ENCODE peak calls at places on chromosomes 2 and 18, in five cellular contexts. One of them, this sample, is unnamed.
A peak's percentile ranks its signal among the peaks of the same experiment; 100 is the strongest.

GRCh38 chr2:236932711-236933300 is 152.9 kb upstream of the COPS8 start:
- DNase-seq in CD8-positive, alpha-beta T cell: no peak
- DNase-seq in OCI-LY7: no peak
- DNase-seq in PC-3: no peak
- DNase-seq in A549: no peak
- DNase-seq in this sample: no peak

GRCh38 chr2:2142350-2142749 is 188.7 kb downstream of the MYT1L start:
- DNase-seq in PC-3: no peak
- DNase-seq in A549: no peak
- DNase-seq in CD8-positive, alpha-beta T cell: no peak
- DNase-seq in OCI-LY7: no peak
- DNase-seq in this sample: no peak

GRCh38 chr2:127661949-127662510 is 13.3 kb downstream of the LIMS2 start:
- DNase-seq in A549: no peak
- DNase-seq in CD8-positive, alpha-beta T cell: no peak
- DNase-seq in PC-3: no peak
- DNase-seq in OCI-LY7: no peak
- DNase-seq in this sample: no peak

GRCh38 chr2:96413067-96413722 is 77.6 kb downstream of the NCAPH start:
- DNase-seq in PC-3: peak; percentile 65
- DNase-seq in A549: peak; percentile 61
- DNase-seq in CD8-positive, alpha-beta T cell: no peak
- DNase-seq in OCI-LY7: no peak
- DNase-seq in this sample: no peak

GRCh38 chr2:70523996-70524965 is 29.3 kb downstream of the TGFA start:
- DNase-seq in CD8-positive, alpha-beta T cell: peak; percentile 20
- DNase-seq in A549: peak; percentile 76
- DNase-seq in OCI-LY7: no peak
- DNase-seq in PC-3: peak; percentile 99
- DNase-seq in this sample: no peak

GRCh38 chr2:16069933-16070647 is 129.7 kb downstream of the MYCN start:
- DNase-seq in OCI-LY7: no peak
- DNase-seq in PC-3: no peak
- DNase-seq in CD8-positive, alpha-beta T cell: no peak
- DNase-seq in A549: no peak
- DNase-seq in this sample: no peak

GRCh38 chr2:190810981-190811587 is 69.5 kb upstream of the GLS start:
- DNase-seq in A549: no peak
- DNase-seq in CD8-positive, alpha-beta T cell: no peak
- DNase-seq in PC-3: no peak
- DNase-seq in OCI-LY7: no peak
- DNase-seq in this sample: no peak

GRCh38 chr2:174634130-174635014 is 36.8 kb upstream of the WIPF1 start:
- DNase-seq in PC-3: no peak
- DNase-seq in CD8-positive, alpha-beta T cell: peak; percentile 44
- DNase-seq in A549: no peak
- DNase-seq in OCI-LY7: peak; percentile 78
- DNase-seq in this sample: peak; percentile 64

GRCh38 chr2:70643715-70644114 is 90.1 kb upstream of the TGFA start:
- DNase-seq in A549: peak; percentile 68
- DNase-seq in PC-3: peak; percentile 71
- DNase-seq in CD8-positive, alpha-beta T cell: no peak
- DNase-seq in OCI-LY7: peak; percentile 7
- DNase-seq in this sample: no peak

GRCh38 chr2:43675646-43676321 is 445 bp downstream of the C1GALT1C1L start:
- DNase-seq in CD8-positive, alpha-beta T cell: no peak
- DNase-seq in OCI-LY7: no peak
- DNase-seq in A549: no peak
- DNase-seq in PC-3: no peak
- DNase-seq in this sample: no peak
- H3K4me3 ChIP-seq in CD8-positive, alpha-beta T cell: peak overlapping the region; percentile 35
- H3K4me3 ChIP-seq in OCI-LY7: peak overlapping the region; percentile 21
- H3K4me3 ChIP-seq in A549: peak overlapping the region; percentile 55
- H3K4me3 ChIP-seq in PC-3: no peak overlapping the region
- H3K4me3 ChIP-seq in this sample: peak overlapping the region; percentile 45

GRCh38 chr18:61608306-61608705 is 275.1 kb downstream of the CDH20 start:
- DNase-seq in A549: no peak
- DNase-seq in PC-3: no peak
- DNase-seq in OCI-LY7: no peak
- DNase-seq in CD8-positive, alpha-beta T cell: no peak
- DNase-seq in this sample: no peak

GRCh38 chr18:61605376-61606067 is 272.3 kb downstream of the CDH20 start:
- DNase-seq in A549: no peak
- DNase-seq in PC-3: no peak
- DNase-seq in OCI-LY7: no peak
- DNase-seq in CD8-positive, alpha-beta T cell: no peak
- DNase-seq in this sample: no peak

GRCh38 chr18:61609131-61609530 is 275.9 kb downstream of the CDH20 start:
- DNase-seq in PC-3: no peak
- DNase-seq in CD8-positive, alpha-beta T cell: no peak
- DNase-seq in OCI-LY7: no peak
- DNase-seq in A549: no peak
- DNase-seq in this sample: no peak

GRCh38 chr18:61606068-61606660 is 272.9 kb downstream of the CDH20 start:
- DNase-seq in PC-3: no peak
- DNase-seq in CD8-positive, alpha-beta T cell: no peak
- DNase-seq in OCI-LY7: no peak
- DNase-seq in A549: peak; percentile 8
- DNase-seq in this sample: no peak

DNA sequence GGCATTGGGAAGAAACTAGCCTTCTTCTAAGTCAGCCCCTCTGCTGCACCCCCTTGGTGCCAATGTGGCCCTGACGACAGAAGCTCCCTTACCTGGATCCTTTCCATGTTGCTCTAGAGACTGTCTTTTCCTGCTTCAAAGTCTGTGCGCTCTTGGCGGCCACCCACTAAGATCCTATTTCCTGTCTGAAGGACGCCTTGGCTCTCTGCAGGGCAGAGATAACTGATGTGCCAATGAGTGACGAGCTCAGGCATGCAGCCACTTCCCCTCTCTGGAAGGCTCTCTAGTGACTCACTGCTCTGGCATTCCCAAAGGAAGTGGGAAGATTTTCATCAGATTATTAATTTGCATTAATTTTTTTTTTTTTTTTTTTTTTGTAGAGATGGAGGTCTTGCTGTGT is 273.5 kb downstream of the CDH20 start:
- DNase-seq in CD8-positive, alpha-beta T cell: no peak
- DNase-seq in PC-3: peak; percentile 82
- DNase-seq in OCI-LY7: no peak
- DNase-seq in A549: peak; percentile 74
- DNase-seq in this sample: no peak
- H3K9me3 ChIP-seq in CD8-positive, alpha-beta T cell: no peaks in the 10 kb centered on the region
- H3K9me3 ChIP-seq in PC-3: no peaks in the 10 kb centered on the region
- H3K9me3 ChIP-seq in OCI-LY7: no peaks in the 10 kb centered on the region
- H3K9me3 ChIP-seq in A549: no peaks in the 10 kb centered on the region
- H3K9me3 ChIP-seq in this sample: no peaks in the 10 kb centered on the region

GRCh38 chr18:50401888-50402287 is 27.0 kb downstream of the SKA1 start:
- DNase-seq in CD8-positive, alpha-beta T cell: no peak
- DNase-seq in PC-3: peak; percentile 11
- DNase-seq in A549: no peak
- DNase-seq in OCI-LY7: no peak
- DNase-seq in this sample: no peak

GRCh38 chr18:50398947-50399346 is 24.1 kb downstream of the SKA1 start:
- DNase-seq in CD8-positive, alpha-beta T cell: no peak
- DNase-seq in PC-3: no peak
- DNase-seq in A549: no peak
- DNase-seq in OCI-LY7: no peak
- DNase-seq in this sample: no peak

GRCh38 chr18:50398099-50398498 is 23.3 kb downstream of the SKA1 start:
- DNase-seq in A549: no peak
- DNase-seq in CD8-positive, alpha-beta T cell: no peak
- DNase-seq in OCI-LY7: no peak
- DNase-seq in PC-3: no peak
- DNase-seq in this sample: no peak

GRCh38 chr18:50401334-50401733 is 26.5 kb downstream of the SKA1 start:
- DNase-seq in A549: no peak
- DNase-seq in OCI-LY7: no peak
- DNase-seq in PC-3: no peak
- DNase-seq in CD8-positive, alpha-beta T cell: no peak
- DNase-seq in this sample: no peak

GRCh38 chr18:50399582-50399981 is 24.7 kb downstream of the SKA1 start:
- DNase-seq in A549: no peak
- DNase-seq in OCI-LY7: no peak
- DNase-seq in PC-3: no peak
- DNase-seq in CD8-positive, alpha-beta T cell: no peak
- DNase-seq in this sample: no peak
- H3K4me3 ChIP-seq in A549: no peak overlapping the region
- H3K4me3 ChIP-seq in OCI-LY7: no peak overlapping the region
- H3K4me3 ChIP-seq in PC-3: no peak overlapping the region
- H3K4me3 ChIP-seq in CD8-positive, alpha-beta T cell: no peak overlapping the region
- H3K4me3 ChIP-seq in this sample: no peak overlapping the region

GRCh38 chr2:189696223-189696622 is 21.8 kb downstream of the ANKAR start:
- DNase-seq in A549: no peak
- DNase-seq in PC-3: no peak
- DNase-seq in OCI-LY7: no peak
- DNase-seq in CD8-positive, alpha-beta T cell: no peak
- DNase-seq in this sample: no peak
- H3K9me3 ChIP-seq in A549: no peaks in the 10 kb centered on the region
- H3K9me3 ChIP-seq in PC-3: no peaks in the 10 kb centered on the region
- H3K9me3 ChIP-seq in OCI-LY7: no peaks in the 10 kb centered on the region
- H3K9me3 ChIP-seq in CD8-positive, alpha-beta T cell: no peaks in the 10 kb centered on the region
- H3K9me3 ChIP-seq in this sample: no peaks in the 10 kb centered on the region

GRCh38 chr18:48937869-48938750 is 12.7 kb downstream of the SMAD7 start:
- DNase-seq in OCI-LY7: no peak
- DNase-seq in A549: no peak
- DNase-seq in PC-3: no peak
- DNase-seq in CD8-positive, alpha-beta T cell: no peak
- DNase-seq in this sample: no peak

GRCh38 chr18:48940854-48941531 is 9.8 kb downstream of the SMAD7 start:
- DNase-seq in A549: no peak
- DNase-seq in CD8-positive, alpha-beta T cell: peak; percentile 89
- DNase-seq in PC-3: no peak
- DNase-seq in OCI-LY7: no peak
- DNase-seq in this sample: peak; percentile 88

GRCh38 chr18:48941672-48942071 is 9.1 kb downstream of the SMAD7 start:
- DNase-seq in PC-3: no peak
- DNase-seq in A549: no peak
- DNase-seq in OCI-LY7: no peak
- DNase-seq in CD8-positive, alpha-beta T cell: no peak
- DNase-seq in this sample: no peak

GRCh38 chr18:48938827-48939367 is 11.9 kb downstream of the SMAD7 start:
- DNase-seq in A549: no peak
- DNase-seq in PC-3: no peak
- DNase-seq in CD8-positive, alpha-beta T cell: no peak
- DNase-seq in OCI-LY7: no peak
- DNase-seq in this sample: no peak

GRCh38 chr18:48939368-48940097 is 11.2 kb downstream of the SMAD7 start:
- DNase-seq in A549: no peak
- DNase-seq in OCI-LY7: no peak
- DNase-seq in PC-3: no peak
- DNase-seq in CD8-positive, alpha-beta T cell: no peak
- DNase-seq in this sample: no peak
- H3K4me3 ChIP-seq in A549: peak overlapping the region; percentile 80
- H3K4me3 ChIP-seq in OCI-LY7: no peak overlapping the region
- H3K4me3 ChIP-seq in PC-3: no peak overlapping the region
- H3K4me3 ChIP-seq in CD8-positive, alpha-beta T cell: no peak overlapping the region
- H3K4me3 ChIP-seq in this sample: no peak overlapping the region

DNA sequence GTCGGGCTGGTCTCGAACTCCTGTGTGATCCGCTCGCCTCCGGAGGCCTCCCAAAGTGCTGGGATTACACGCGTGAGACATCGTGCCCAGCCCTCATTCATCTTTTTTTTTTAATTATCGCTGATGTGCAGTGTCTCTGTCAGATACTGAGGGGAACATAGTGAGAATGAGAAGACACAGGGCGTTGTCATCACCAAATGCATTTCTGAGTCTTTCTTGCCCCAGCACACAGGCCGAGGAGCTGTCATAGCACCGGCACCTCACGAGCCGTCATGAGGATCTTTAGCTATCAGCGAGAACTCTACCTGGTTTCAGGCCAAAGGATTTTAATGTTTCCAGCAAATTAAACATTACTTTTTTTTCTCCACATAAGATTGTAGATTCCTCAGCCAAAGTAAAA is 548.0 kb upstream of the SOX11 start:
- DNase-seq in PC-3: no peak
- DNase-seq in A549: no peak
- DNase-seq in CD8-positive, alpha-beta T cell: no peak
- DNase-seq in OCI-LY7: no peak
- DNase-seq in this sample: no peak
- H3K9me3 ChIP-seq in PC-3: peaks cover 6% of the 10 kb centered on the region
- H3K9me3 ChIP-seq in A549: peaks cover 6% of the 10 kb centered on the region
- H3K9me3 ChIP-seq in CD8-positive, alpha-beta T cell: no peaks in the 10 kb centered on the region
- H3K9me3 ChIP-seq in OCI-LY7: no peaks in the 10 kb centered on the region
- H3K9me3 ChIP-seq in this sample: no peaks in the 10 kb centered on the region

DNA sequence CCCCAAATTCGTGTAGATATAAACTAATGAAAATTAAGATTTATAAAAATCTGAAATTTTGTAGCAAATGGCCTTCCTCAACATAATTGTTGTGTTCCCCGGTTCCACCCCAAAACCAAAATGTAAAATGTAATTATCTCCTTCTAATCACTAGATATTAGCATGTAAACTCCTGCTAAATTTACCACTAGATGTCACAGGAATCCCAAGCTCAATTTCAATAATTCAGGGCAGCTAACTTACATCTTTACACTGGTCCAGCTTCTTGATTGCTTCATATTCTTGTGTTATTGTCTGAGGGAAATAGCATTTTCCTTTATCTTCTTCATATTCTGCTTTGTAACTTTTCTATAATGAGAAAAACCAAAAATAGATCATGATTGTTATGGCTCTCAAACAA is 42.7 kb downstream of the NEB start:
- DNase-seq in PC-3: no peak
- DNase-seq in OCI-LY7: no peak
- DNase-seq in CD8-positive, alpha-beta T cell: no peak
- DNase-seq in A549: no peak
- DNase-seq in this sample: no peak
- H3K4me3 ChIP-seq in PC-3: no peak overlapping the region
- H3K4me3 ChIP-seq in OCI-LY7: no peak overlapping the region
- H3K4me3 ChIP-seq in CD8-positive, alpha-beta T cell: no peak overlapping the region
- H3K4me3 ChIP-seq in A549: no peak overlapping the region
- H3K4me3 ChIP-seq in this sample: no peak overlapping the region